ENCODE peak calls at places on chromosomes 13 and 19, in eight cellular contexts. X is cortex of kidney; Z is activated T-helper 1 cell treated with anti-CD3 and anti-CD28 coated beads, Interleukin-2, amount 50 U/mL, for 16 hours; C is small intestine; M is CD4-positive, alpha-beta memory T cell; Y is fibroblast of the aortic adventitia; D is BE2C; G is ELR. L is an unnamed sample.

GRCh38 chr13:26502826-26503225 is 54.7 kb upstream of the WASF3 start:
- DNase-seq in X (no peak), Z (no peak), C (no peak), M (no peak), Y (peak; percentile 88), D (no peak), G (peak; percentile 94), L (no peak)

GRCh38 chr13:66835040-66835628 is 395.0 kb downstream of the PCDH9 start:
- DNase-seq in X (no peak), Z (no peak), C (peak; percentile 4), M (no peak), Y (peak; percentile 19), D (peak; percentile 95), G (no peak), L (no peak)

GRCh38 chr13:110841846-110842245 is 73.0 kb downstream of the ANKRD10 start:
- DNase-seq in X (no peak), Z (no peak), C (no peak), M (no peak), Y (no peak), D (no peak), G (peak; percentile 81), L (no peak)

GRCh38 chr19:8244442-8244841 is 35.3 kb downstream of the CERS4 start:
- DNase-seq in X (no peak), Z (no peak), C (no peak), M (no peak), Y (no peak), D (no peak), G (no peak), L (no peak)

GRCh38 chr19:49327878-49328544 is 3.0 kb upstream of the SLC6A16 start:
- DNase-seq in X (no peak), Z (peak; percentile 28), C (peak; percentile 45), M (peak; percentile 43), Y (peak; percentile 24), D (no peak), G (peak; percentile 49), L (no peak)

GRCh38 chr13:45849408-45849807 is 2.1 kb downstream of the SIAH3 start:
- DNase-seq in X (no peak), Z (no peak), C (no peak), M (no peak), Y (no peak), D (no peak), G (no peak), L (no peak)

GRCh38 chr19:10612515-10613119 is 12.7 kb upstream of the SLC44A2 start:
- DNase-seq in X (no peak), Z (no peak), C (peak; percentile 44), M (no peak), Y (peak; percentile 79), D (no peak), G (no peak), L (no peak)

GRCh38 chr19:677601-678380 is 1.6 kb downstream of the FSTL3 start:
- DNase-seq in X (no peak), Z (no peak), C (no peak), M (no peak), Y (peak; percentile 22), D (no peak), G (peak; percentile 42), L (no peak)

GRCh38 chr19:51735759-51736449 is 12.1 kb upstream of the HAS1 start:
- DNase-seq in X (no peak), Z (no peak), C (no peak), M (no peak), Y (peak; percentile 68), D (no peak), G (peak; percentile 89), L (no peak)

GRCh38 chr19:6682607-6683128 is 12.7 kb upstream of the TNFSF14 start:
- DNase-seq in X (no peak), Z (no peak), C (no peak), M (no peak), Y (no peak), D (no peak), G (no peak), L (no peak)

GRCh38 chr19:18280247-18281081 is 958 bp downstream of the JUND start:
- DNase-seq in X (no peak), Z (peak; percentile 73), C (peak; percentile 83), M (peak; percentile 88), Y (peak; percentile 65), D (peak; percentile 84), G (peak; percentile 78), L (peak; percentile 93)

GRCh38 chr13:43878897-43879322 is 630 bp downstream of the CCDC122 start:
- DNase-seq in X (no peak), Z (peak; percentile 2), C (peak; percentile 59), M (no peak), Y (peak; percentile 64), D (no peak), G (peak; percentile 90), L (peak; percentile 91)

GRCh38 chr13:22061806-22062391 is 391.0 kb downstream of the FGF9 start:
- DNase-seq in X (no peak), Z (no peak), C (peak; percentile 43), M (peak; percentile 85), Y (no peak), D (no peak), G (no peak), L (no peak)

GRCh38 chr13:40445557-40445990 is 220.9 kb downstream of the FOXO1 start:
- DNase-seq in X (no peak), Z (no peak), C (no peak), M (no peak), Y (peak; percentile 80), D (peak; percentile 44), G (peak; percentile 51), L (no peak)

GRCh38 chr13:49443327-49443688 is 556 bp downstream of the CAB39L start:
- DNase-seq in X (no peak), Z (no peak), C (no peak), M (no peak), Y (peak; percentile 43), D (no peak), G (peak; percentile 63), L (no peak)

GRCh38 chr19:39098365-39099269 is 14.4 kb downstream of the ACP7 start:
- DNase-seq in X (no peak), Z (no peak), C (no peak), M (no peak), Y (no peak), D (no peak), G (no peak), L (no peak)

GRCh38 chr19:8423821-8424223 is 10.7 kb downstream of the MARCHF2 start:
- DNase-seq in X (no peak), Z (no peak), C (peak; percentile 56), M (no peak), Y (peak; percentile 99), D (peak; percentile 91), G (peak; percentile 99), L (peak; percentile 95)

GRCh38 chr13:48962281-48962680 is 13.4 kb upstream of the FNDC3A start:
- DNase-seq in X (no peak), Z (no peak), C (no peak), M (no peak), Y (no peak), D (no peak), G (no peak), L (no peak)

GRCh38 chr19:48135411-48135810 is 24.8 kb upstream of the PLA2G4C start:
- DNase-seq in X (no peak), Z (no peak), C (no peak), M (no peak), Y (no peak), D (peak; percentile 85), G (peak; percentile 15), L (no peak)

GRCh38 chr19:2335848-2336247 is 7.4 kb downstream of the SPPL2B start:
- DNase-seq in X (no peak), Z (no peak), C (no peak), M (no peak), Y (no peak), D (no peak), G (no peak), L (no peak)

GRCh38 chr19:10333758-10334339 is 520 bp upstream of the RAVER1 start:
- DNase-seq in X (no peak), Z (no peak), C (no peak), M (no peak), Y (peak; percentile 4), D (no peak), G (peak; percentile 38), L (no peak)

GRCh38 chr13:109494955-109495354 is 291.4 kb downstream of the IRS2 start:
- DNase-seq in X (no peak), Z (no peak), C (no peak), M (no peak), Y (peak; percentile 9), D (no peak), G (peak; percentile 81), L (no peak)

GRCh38 chr19:5539431-5539833 is 28.3 kb downstream of the TINCR start:
- DNase-seq in X (no peak), Z (no peak), C (no peak), M (no peak), Y (no peak), D (peak; percentile 37), G (no peak), L (no peak)

GRCh38 chr13:92716749-92717148 is 509.9 kb upstream of the GPC6 start:
- DNase-seq in X (no peak), Z (no peak), C (no peak), M (no peak), Y (peak; percentile 63), D (no peak), G (peak; percentile 2), L (no peak)

GRCh38 chr19:21128901-21129698 is 12.7 kb upstream of the ZNF431 start:
- DNase-seq in X (no peak), Z (no peak), C (no peak), M (no peak), Y (no peak), D (no peak), G (no peak), L (no peak)

GRCh38 chr13:51811046-51811445 is 7.1 kb upstream of the DHRS12 start:
- DNase-seq in X (no peak), Z (no peak), C (no peak), M (no peak), Y (no peak), D (no peak), G (no peak), L (no peak)

GRCh38 chr19:3026768-3027167 is 2.3 kb downstream of the TLE2 start:
- DNase-seq in X (no peak), Z (no peak), C (no peak), M (no peak), Y (no peak), D (no peak), G (no peak), L (no peak)

GRCh38 chr13:44266305-44266704 is 107.3 kb upstream of the SERP2 start:
- DNase-seq in X (no peak), Z (no peak), C (no peak), M (no peak), Y (no peak), D (no peak), G (no peak), L (no peak)

GRCh38 chr19:33408116-33408515 is 34.6 kb downstream of the CEBPG start:
- DNase-seq in X (no peak), Z (no peak), C (no peak), M (no peak), Y (no peak), D (no peak), G (no peak), L (no peak)

GRCh38 chr13:29924482-29924884 is 74.1 kb upstream of the UBL3 start:
- DNase-seq in X (no peak), Z (no peak), C (no peak), M (no peak), Y (peak; percentile 39), D (no peak), G (peak; percentile 92), L (no peak)

GRCh38 chr13:36850790-36851438 is 31.9 kb downstream of the RFXAP start:
- DNase-seq in X (no peak), Z (no peak), C (no peak), M (no peak), Y (no peak), D (peak; percentile 55), G (peak; percentile 37), L (no peak)

GRCh38 chr13:34577051-34577450 is 365.0 kb upstream of the NBEA start:
- DNase-seq in X (no peak), Z (no peak), C (no peak), M (no peak), Y (no peak), D (no peak), G (peak; percentile 31), L (no peak)

GRCh38 chr19:31499281-31499680 is 150.0 kb upstream of the TSHZ3 start:
- DNase-seq in X (no peak), Z (no peak), C (no peak), M (no peak), Y (no peak), D (no peak), G (no peak), L (peak; percentile 46)

GRCh38 chr13:81771948-81772347 is 1431.0 kb upstream of the SPRY2 start:
- DNase-seq in X (no peak), Z (no peak), C (no peak), M (no peak), Y (no peak), D (no peak), G (no peak), L (no peak)